ENCODE peak calls at places on chromosomes 12 and 14, in eight cellular contexts. P is CD4-positive, CD25-positive, alpha-beta regulatory T cell; H is pancreas; F is A549; Q is colonic mucosa; C is WERI-Rb-1; R is Karpas-422; B is tibial nerve. U is an unnamed sample.

GRCh38 chr12:57839996-57840395 is 6.5 kb downstream of the CTDSP2 start:
- DNase-seq in P (no peak), H (peak), F (no peak), Q (no peak), C (no peak), R (no peak), B (no peak), U (no peak)

GRCh38 chr14:104863131-104863862 is 1.8 kb upstream of the CEP170B start:
- DNase-seq in P (no peak), H (peak), F (no peak), Q (no peak), C (no peak), R (no peak), B (no peak), U (no peak)

GRCh38 chr14:22973217-22974032 is 8.9 kb downstream of the AJUBA start:
- DNase-seq in P (peak), H (no peak), F (peak), Q (peak), C (peak), R (peak), B (peak), U (no peak)

GRCh38 chr12:95205685-95206084 is 11.6 kb downstream of the FGD6 start:
- DNase-seq in P (no peak), H (no peak), F (peak), Q (no peak), C (no peak), R (no peak), B (peak), U (no peak)

GRCh38 chr14:41782488-41782887 is 175.8 kb downstream of the LRFN5 start:
- DNase-seq in P (no peak), H (no peak), F (no peak), Q (no peak), C (no peak), R (no peak), B (no peak), U (no peak)

GRCh38 chr12:107917912-107918800 is 143.7 kb downstream of the ASCL4 start:
- DNase-seq in P (peak), H (no peak), F (peak), Q (no peak), C (peak), R (peak), B (no peak), U (no peak)

GRCh38 chr12:3316776-3317480 is 174.1 kb upstream of the PRMT8 start:
- DNase-seq in P (no peak), H (no peak), F (no peak), Q (no peak), C (no peak), R (no peak), B (no peak), U (no peak)

GRCh38 chr12:119444462-119445044 is 110.0 kb downstream of the CCDC60 start:
- DNase-seq in P (peak), H (peak), F (peak), Q (peak), C (peak), R (peak), B (no peak), U (no peak)

GRCh38 chr12:88258396-88258795 is 116.3 kb downstream of the TMTC3 start:
- DNase-seq in P (no peak), H (no peak), F (no peak), Q (no peak), C (no peak), R (peak), B (no peak), U (no peak)

GRCh38 chr12:11661491-11662085 is 12.1 kb downstream of the ETV6 start:
- DNase-seq in P (no peak), H (no peak), F (no peak), Q (no peak), C (no peak), R (no peak), B (no peak), U (no peak)

GRCh38 chr12:7068994-7069346 is 8.5 kb downstream of the C1S start:
- DNase-seq in P (no peak), H (no peak), F (no peak), Q (no peak), C (no peak), R (no peak), B (no peak), U (no peak)

GRCh38 chr14:74085047-74085637 is 386 bp downstream of the LIN52 start:
- DNase-seq in P (no peak), H (no peak), F (peak), Q (no peak), C (no peak), R (peak), B (no peak), U (no peak)

GRCh38 chr12:6831021-6831420 is 2.8 kb downstream of the P3H3 start:
- DNase-seq in P (no peak), H (no peak), F (no peak), Q (no peak), C (no peak), R (no peak), B (no peak), U (no peak)

GRCh38 chr12:6086316-6086715 is 38.2 kb downstream of the VWF start:
- DNase-seq in P (no peak), H (no peak), F (no peak), Q (no peak), C (no peak), R (no peak), B (no peak), U (no peak)

GRCh38 chr14:37669242-37669641 is 73.8 kb downstream of the TTC6 start:
- DNase-seq in P (no peak), H (no peak), F (no peak), Q (no peak), C (no peak), R (peak), B (no peak), U (no peak)

GRCh38 chr12:93622485-93622884 is 50.0 kb downstream of the SOCS2 start:
- DNase-seq in P (no peak), H (no peak), F (no peak), Q (no peak), C (no peak), R (no peak), B (no peak), U (no peak)

GRCh38 chr12:52369220-52369619 is 1.9 kb upstream of the KRT85 start:
- DNase-seq in P (no peak), H (no peak), F (no peak), Q (no peak), C (no peak), R (no peak), B (no peak), U (no peak)

GRCh38 chr12:52369809-52370208 is 2.5 kb upstream of the KRT85 start:
- DNase-seq in P (no peak), H (no peak), F (no peak), Q (no peak), C (no peak), R (no peak), B (no peak), U (no peak)

GRCh38 chr12:52372216-52373154 is 5.2 kb upstream of the KRT85 start:
- DNase-seq in P (peak), H (peak), F (peak), Q (peak), C (peak), R (peak), B (peak), U (no peak)

GRCh38 chr12:52371716-52372115 is 4.4 kb upstream of the KRT85 start:
- DNase-seq in P (no peak), H (no peak), F (no peak), Q (no peak), C (no peak), R (no peak), B (no peak), U (no peak)

GRCh38 chr12:52370906-52371608 is 3.8 kb upstream of the KRT85 start:
- DNase-seq in P (no peak), H (no peak), F (no peak), Q (peak), C (no peak), R (no peak), B (peak), U (no peak)
- H3K4me3 ChIP-seq in P (no peak), H (no peak), F (no peak), Q (no peak), C (no peak), R (no peak), B (no peak), U (no peak)

GRCh38 chr12:102174117-102174516 is 23.5 kb downstream of the PMCH start:
- DNase-seq in P (no peak), H (no peak), F (no peak), Q (no peak), C (no peak), R (no peak), B (no peak), U (no peak)
- H3K27ac ChIP-seq in P (no peak), H (no peak), F (no peak), Q (no peak), C (no peak), R (no peak), B (no peak), U (no peak)

DNA sequence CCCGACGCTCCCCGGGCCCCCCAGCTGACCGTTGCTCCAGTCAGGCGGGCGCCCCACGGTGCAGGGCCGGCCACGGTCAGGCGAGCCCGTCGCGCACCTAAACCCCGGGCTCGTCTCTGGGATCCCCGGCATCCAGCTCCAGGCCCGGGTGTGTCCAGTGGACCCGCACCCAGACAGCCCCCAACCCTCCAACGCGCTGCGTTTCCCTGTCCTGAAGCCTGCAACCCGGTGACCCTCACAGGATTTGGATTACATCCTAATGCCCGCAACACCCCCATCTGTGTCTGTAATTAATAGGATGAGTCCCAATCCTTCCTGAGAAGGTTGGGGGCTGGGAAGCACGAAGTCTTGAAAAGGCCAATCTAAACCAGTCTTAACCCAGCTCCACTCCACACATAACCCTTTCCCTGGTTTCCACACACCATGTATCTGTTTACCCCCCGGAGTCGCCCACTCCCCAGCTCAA is 10.4 kb downstream of the CPNE6 start:
- DNase-seq in P (no peak), H (no peak), F (no peak), Q (no peak), C (peak), R (no peak), B (no peak), U (no peak)
- H3K4me3 ChIP-seq in P (no peak), H (peak), F (peak), Q (peak), C (peak), R (peak), B (peak), U (peak)

GRCh38 chr12:26152507-26153102 is 27.8 kb upstream of the BHLHE41 start:
- DNase-seq in P (no peak), H (no peak), F (no peak), Q (no peak), C (no peak), R (no peak), B (no peak), U (no peak)
- H3K27ac ChIP-seq in P (no peak), H (peak), F (peak), Q (no peak), C (no peak), R (no peak), B (no peak), U (no peak)

GRCh38 chr14:77306406-77307098 is 14.1 kb downstream of the POMT2 start:
- DNase-seq in P (no peak), H (no peak), F (no peak), Q (no peak), C (no peak), R (no peak), B (no peak), U (no peak)
- H3K4me3 ChIP-seq in P (no peak), H (no peak), F (no peak), Q (no peak), C (no peak), R (no peak), B (peak), U (no peak)

U was measured in effector memory CD4-positive, alpha-beta T cell.